ENCODE peak calls at places on chromosomes 2 and 18, in six cellular contexts. V is A549, A is GM23248, D is IMR-90, Q is pancreas, O is heart left ventricle. X is an unnamed sample.

GRCh38 chr2:23238011-23238657 is 146.8 kb upstream of the KLHL29 start:
- DNase-seq in V (no peak), A (no peak), D (no peak), Q (no peak), O (no peak), X (no peak)

GRCh38 chr2:150663143-150663542 is 175.7 kb upstream of the RND3 start:
- DNase-seq in V (no peak), A (peak; percentile 80), D (peak; percentile 90), Q (no peak), O (no peak), X (no peak)

GRCh38 chr2:48341556-48342133 is 188.3 kb upstream of the STON1 start:
- DNase-seq in V (no peak), A (no peak), D (no peak), Q (no peak), O (no peak), X (no peak)

GRCh38 chr2:230905448-230906430 is 19.3 kb downstream of the GPR55 start:
- DNase-seq in V (no peak), A (peak; percentile 44), D (peak; percentile 44), Q (peak; percentile 32), O (no peak), X (no peak)

GRCh38 chr2:5849596-5849995 is 157.4 kb downstream of the SOX11 start:
- DNase-seq in V (no peak), A (no peak), D (no peak), Q (no peak), O (no peak), X (no peak)

GRCh38 chr2:98608962-98609604 is 694 bp downstream of the UNC50 start:
- DNase-seq in V (peak; percentile 16), A (peak; percentile 78), D (peak; percentile 58), Q (peak; percentile 64), O (no peak), X (peak; percentile 29)

GRCh38 chr18:49723648-49724180 is 89.6 kb downstream of the ACAA2 start:
- DNase-seq in V (no peak), A (no peak), D (peak; percentile 51), Q (no peak), O (no peak), X (no peak)

GRCh38 chr18:76459687-76460350 is 35.2 kb downstream of the ZNF516 start:
- DNase-seq in V (peak; percentile 69), A (peak; percentile 99), D (peak; percentile 100), Q (no peak), O (peak; percentile 61), X (no peak)

GRCh38 chr18:39455300-39455699 is 1889.7 kb upstream of the CELF4 start:
- DNase-seq in V (no peak), A (peak; percentile 87), D (peak; percentile 66), Q (no peak), O (no peak), X (no peak)

GRCh38 chr2:31383471-31384153 is 30.9 kb downstream of the XDH start:
- DNase-seq in V (no peak), A (peak; percentile 69), D (peak; percentile 75), Q (no peak), O (no peak), X (no peak)

GRCh38 chr2:47056374-47056773 is 98.7 kb downstream of the STPG4 start:
- DNase-seq in V (no peak), A (peak; percentile 86), D (peak; percentile 78), Q (no peak), O (no peak), X (no peak)

GRCh38 chr2:122980672-122981071 is 1044.4 kb upstream of the CNTNAP5 start:
- DNase-seq in V (no peak), A (no peak), D (no peak), Q (no peak), O (peak; percentile 50), X (peak; percentile 40)

GRCh38 chr18:79940126-79940813 is 11.2 kb downstream of the SLC66A2 start:
- DNase-seq in V (no peak), A (no peak), D (no peak), Q (no peak), O (no peak), X (no peak)

GRCh38 chr18:79939096-79939495 is 12.4 kb downstream of the SLC66A2 start:
- DNase-seq in V (no peak), A (no peak), D (no peak), Q (no peak), O (peak; percentile 17), X (no peak)

GRCh38 chr18:79942211-79942610 is 9.2 kb downstream of the SLC66A2 start:
- DNase-seq in V (no peak), A (no peak), D (no peak), Q (no peak), O (no peak), X (no peak)

GRCh38 chr18:79941473-79942119 is 9.9 kb downstream of the SLC66A2 start:
- DNase-seq in V (no peak), A (no peak), D (no peak), Q (no peak), O (no peak), X (no peak)

DNA sequence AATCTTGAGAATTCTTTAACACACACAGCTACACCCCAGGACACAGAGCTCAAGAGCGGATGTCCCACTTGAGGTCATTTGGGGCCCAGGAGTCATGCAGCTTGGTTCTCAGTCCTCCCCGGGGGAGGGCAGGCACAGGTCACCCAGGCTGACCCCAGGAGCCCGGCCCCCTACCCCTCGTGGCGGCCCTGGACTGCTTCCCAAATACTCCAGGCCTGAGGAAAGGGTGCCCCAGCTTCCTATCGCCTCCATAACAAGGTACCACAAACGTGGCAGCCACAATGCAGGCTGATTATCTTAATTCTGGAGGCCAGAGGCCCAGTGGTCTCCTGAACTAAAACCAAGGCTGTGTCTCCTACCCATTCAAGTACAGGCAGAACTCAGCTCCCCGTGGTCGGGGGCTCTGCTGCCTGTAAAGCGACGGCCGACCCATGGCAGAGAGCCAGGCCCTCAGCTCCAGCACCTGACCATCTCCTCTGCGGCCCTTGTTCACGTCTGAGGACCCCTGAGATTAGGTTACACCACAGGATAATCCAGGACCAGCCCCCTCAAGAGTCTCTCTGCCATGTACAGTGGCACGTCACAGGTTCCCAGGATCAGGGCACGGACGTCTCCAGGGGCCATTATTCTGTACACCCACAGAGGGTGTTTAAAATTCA is 10.5 kb downstream of the SLC66A2 start:
- DNase-seq in V (no peak), A (no peak), D (no peak), Q (no peak), O (no peak), X (no peak)
- H3K27ac ChIP-seq in V (no peak overlapping the region), A (no peak overlapping the region), D (no peak overlapping the region), Q (no peak overlapping the region), O (no peak overlapping the region), X (no peak overlapping the region)

GRCh38 chr2:135091681-135092080 is 39.6 kb downstream of the RAB3GAP1 start:
- DNase-seq in V (no peak), A (no peak), D (no peak), Q (no peak), O (no peak), X (no peak)

GRCh38 chr2:135086222-135086621 is 34.1 kb downstream of the RAB3GAP1 start:
- DNase-seq in V (no peak), A (no peak), D (no peak), Q (no peak), O (no peak), X (no peak)
- H3K4me3 ChIP-seq in V (no peak overlapping the region), A (no peak overlapping the region), D (no peak overlapping the region), Q (no peak overlapping the region), O (no peak overlapping the region), X (no peak overlapping the region)

GRCh38 chr2:74002515-74003391 is 18.0 kb downstream of the TET3 start:
- DNase-seq in V (no peak), A (peak; percentile 96), D (peak; percentile 83), Q (peak; percentile 94), O (peak; percentile 90), X (peak; percentile 78)
- H3K27ac ChIP-seq in V (no peak overlapping the region), A (peak overlapping the region; percentile 79), D (peak overlapping the region; percentile 77), Q (no peak overlapping the region), O (peak overlapping the region; percentile 55), X (peak overlapping the region; percentile 76)

DNA sequence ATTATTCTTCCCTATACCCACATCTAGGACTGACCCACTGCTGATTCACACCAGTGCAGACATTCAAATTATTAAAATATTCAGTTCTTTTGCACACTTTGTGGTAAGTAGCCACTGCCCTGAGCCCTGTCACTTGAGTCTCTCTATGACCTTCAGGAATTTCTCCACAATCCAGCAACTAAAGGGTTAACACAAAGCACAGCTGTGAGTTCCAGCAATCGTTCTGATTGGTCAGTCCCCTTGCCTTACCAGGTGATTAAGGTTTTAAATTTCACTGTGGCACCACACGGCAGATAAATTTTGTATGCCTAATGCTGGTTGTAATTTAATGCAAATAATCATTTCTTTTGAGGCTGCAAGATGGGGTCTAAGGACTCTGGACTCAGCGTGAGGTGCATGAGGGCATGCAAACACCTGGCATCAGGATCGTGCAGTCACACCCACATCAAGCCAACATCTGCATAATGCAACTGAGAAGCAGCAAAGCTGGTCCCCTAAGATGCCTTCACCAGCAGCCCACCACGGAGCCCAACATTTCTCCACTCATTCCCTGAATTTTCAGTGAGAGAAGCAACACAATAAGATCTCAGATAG is 36.6 kb downstream of the SLC14A1 start:
- DNase-seq in V (no peak), A (no peak), D (peak; percentile 38), Q (no peak), O (no peak), X (no peak)
- H3K4me3 ChIP-seq in V (no peak overlapping the region), A (no peak overlapping the region), D (no peak overlapping the region), Q (no peak overlapping the region), O (no peak overlapping the region), X (no peak overlapping the region)

GRCh38 chr2:113755690-113756063 is 765 bp downstream of the SLC35F5 start:
- DNase-seq in V (no peak), A (peak; percentile 50), D (peak; percentile 17), Q (no peak), O (no peak), X (no peak)

GRCh38 chr2:113757059-113757657 is 716 bp upstream of the SLC35F5 start:
- DNase-seq in V (peak; percentile 4), A (no peak), D (no peak), Q (no peak), O (no peak), X (no peak)

GRCh38 chr2:113754160-113754559 is 2.3 kb downstream of the SLC35F5 start:
- DNase-seq in V (no peak), A (no peak), D (no peak), Q (no peak), O (no peak), X (no peak)

GRCh38 chr2:113754989-113755689 is 1.3 kb downstream of the SLC35F5 start:
- DNase-seq in V (no peak), A (peak; percentile 48), D (no peak), Q (no peak), O (no peak), X (no peak)

DNA sequence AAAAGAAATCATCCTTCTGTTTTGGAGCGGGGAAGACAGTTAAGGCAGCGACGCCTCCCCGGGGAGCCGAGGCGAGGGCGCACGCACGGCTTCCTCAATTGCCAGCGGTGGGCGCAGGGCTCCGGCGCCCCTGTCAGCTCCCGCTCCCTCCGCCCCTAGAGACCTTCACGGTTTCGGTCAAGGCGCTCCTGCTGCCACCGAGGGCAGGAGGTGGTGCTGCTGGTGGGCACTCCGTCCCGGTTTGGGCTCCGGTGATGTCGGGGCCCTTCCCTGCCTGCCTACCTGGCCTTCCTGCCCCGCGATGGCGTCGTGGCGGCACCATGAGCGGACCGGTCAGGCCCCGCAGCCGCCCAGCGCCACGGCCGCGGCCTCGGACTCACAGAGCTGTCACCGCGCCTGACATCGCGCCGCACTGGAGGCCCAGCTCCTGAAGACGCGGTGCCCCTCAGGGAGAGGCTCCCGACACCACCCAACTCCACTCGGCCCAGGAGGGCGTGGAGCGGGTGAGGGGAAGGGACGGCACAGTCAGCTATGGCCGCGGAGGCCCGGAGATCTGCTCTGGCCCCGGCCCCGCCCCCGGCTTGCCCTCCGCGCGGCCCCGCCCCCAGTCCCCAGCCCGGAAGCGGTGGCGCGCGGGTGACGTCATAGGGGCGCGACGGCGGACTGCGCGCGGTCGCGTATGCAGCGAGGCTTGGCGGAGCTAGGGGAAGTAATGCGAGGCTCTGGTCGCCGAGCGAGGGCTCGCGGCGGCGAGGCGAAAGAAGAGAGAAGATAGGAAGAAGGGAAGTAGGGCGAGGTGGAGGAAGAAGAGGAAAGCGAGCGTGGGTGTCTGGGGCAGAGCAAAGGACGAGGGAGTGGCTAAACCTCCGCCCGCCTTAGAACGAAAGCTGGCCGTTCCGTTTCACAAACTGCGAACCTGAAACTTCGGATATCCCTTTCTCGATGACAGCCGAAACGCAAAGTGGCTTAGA is at the start of gene SLC35F5:
- DNase-seq in V (peak; percentile 38), A (peak; percentile 98), D (peak; percentile 86), Q (peak; percentile 100), O (peak; percentile 93), X (peak; percentile 91)
- H3K27ac ChIP-seq in V (peak within 1 kb of the TSS; percentile 89), A (peak within 1 kb of the TSS; percentile 83), D (peak within 1 kb of the TSS; percentile 99), Q (peak within 1 kb of the TSS; percentile 94), O (peak within 1 kb of the TSS; percentile 94), X (peak within 1 kb of the TSS; percentile 92)